ENCODE peak calls at places on chromosome 7, in seven cellular contexts. Z is CD8-positive, alpha-beta T cell; C is CD8-positive, alpha-beta memory T cell; U is colonic mucosa; S is right lobe of liver; L is H9; A is AG04450. Q is an unnamed sample.

GRCh38 chr7:82010416-82010815 is 240.6 kb upstream of the HGF start:
- DNase-seq in A (no peak), U (no peak), L (no peak), C (no peak), Z (no peak), S (no peak), Q (no peak)

GRCh38 chr7:7276151-7276550 is 93.8 kb downstream of the C1GALT1 start:
- DNase-seq in S (no peak), Z (no peak), A (no peak), U (no peak), L (no peak), C (no peak), Q (no peak)

GRCh38 chr7:131621652-131622051 is 65.2 kb upstream of the PODXL start:
- DNase-seq in A (no peak), U (no peak), L (no peak), C (no peak), S (no peak), Z (no peak), Q (no peak)

GRCh38 chr7:128387663-128388485 is 21.9 kb downstream of the IMPDH1 start:
- DNase-seq in C (peak; percentile 42), Z (peak; percentile 49), L (peak; percentile 93), S (peak; percentile 76), A (peak; percentile 24), U (peak; percentile 73), Q (no peak)

GRCh38 chr7:55019691-55020480 is 1.1 kb downstream of the EGFR start:
- DNase-seq in Z (no peak), A (no peak), S (peak; percentile 64), C (no peak), L (peak; percentile 45), U (peak; percentile 54), Q (no peak)

GRCh38 chr7:83648464-83649241 is at the start of gene SEMA3E:
- DNase-seq in S (no peak), Z (no peak), U (peak; percentile 21), A (no peak), L (peak; percentile 65), C (no peak), Q (no peak)

GRCh38 chr7:51067757-51068156 is 248.9 kb downstream of the COBL start:
- DNase-seq in U (peak; percentile 72), S (no peak), Z (no peak), C (no peak), A (peak; percentile 45), L (peak; percentile 74), Q (peak; percentile 71)

GRCh38 chr7:28658392-28658791 is 246.1 kb downstream of the CREB5 start:
- DNase-seq in Z (no peak), U (no peak), S (no peak), A (no peak), C (no peak), L (no peak), Q (no peak)

GRCh38 chr7:19557726-19558470 is 150.9 kb downstream of the POLR1F start:
- DNase-seq in L (no peak), Z (no peak), C (no peak), U (no peak), A (no peak), S (no peak), Q (no peak)

GRCh38 chr7:48416327-48416908 is 245.2 kb downstream of the ABCA13 start:
- DNase-seq in C (no peak), S (no peak), U (no peak), A (no peak), Z (no peak), L (no peak), Q (no peak)

GRCh38 chr7:31314781-31315180 is 25.7 kb downstream of the NEUROD6 start:
- DNase-seq in C (no peak), U (no peak), L (no peak), S (no peak), A (no peak), Z (no peak), Q (no peak)

DNA sequence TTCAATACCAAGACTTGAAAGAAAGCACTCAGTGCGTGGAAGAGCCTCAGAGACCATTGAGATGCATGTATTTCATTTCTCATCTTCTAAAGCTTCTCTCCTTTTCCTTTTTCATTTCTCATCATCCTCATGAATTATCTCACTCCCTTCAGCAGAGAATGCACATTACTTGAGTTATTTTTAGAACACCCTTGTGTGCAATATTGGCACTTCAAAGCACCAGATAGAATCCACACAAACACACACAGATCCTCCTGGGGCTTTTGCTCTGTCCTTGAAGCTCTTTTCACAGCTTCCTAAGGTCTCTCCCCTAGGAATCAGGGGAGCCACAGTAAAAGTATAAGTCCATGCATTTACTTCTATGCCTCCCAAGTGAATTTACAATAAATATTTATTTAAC is 18.3 kb downstream of the DGKI start:
- DNase-seq in C (no peak), Z (no peak), L (no peak), A (no peak), S (no peak), U (no peak), Q (no peak)
- H3K27ac ChIP-seq in C (no peak overlapping the region), Z (no peak overlapping the region), L (no peak overlapping the region), A (no peak overlapping the region), S (no peak overlapping the region), U (no peak overlapping the region), Q (no peak overlapping the region)

DNA sequence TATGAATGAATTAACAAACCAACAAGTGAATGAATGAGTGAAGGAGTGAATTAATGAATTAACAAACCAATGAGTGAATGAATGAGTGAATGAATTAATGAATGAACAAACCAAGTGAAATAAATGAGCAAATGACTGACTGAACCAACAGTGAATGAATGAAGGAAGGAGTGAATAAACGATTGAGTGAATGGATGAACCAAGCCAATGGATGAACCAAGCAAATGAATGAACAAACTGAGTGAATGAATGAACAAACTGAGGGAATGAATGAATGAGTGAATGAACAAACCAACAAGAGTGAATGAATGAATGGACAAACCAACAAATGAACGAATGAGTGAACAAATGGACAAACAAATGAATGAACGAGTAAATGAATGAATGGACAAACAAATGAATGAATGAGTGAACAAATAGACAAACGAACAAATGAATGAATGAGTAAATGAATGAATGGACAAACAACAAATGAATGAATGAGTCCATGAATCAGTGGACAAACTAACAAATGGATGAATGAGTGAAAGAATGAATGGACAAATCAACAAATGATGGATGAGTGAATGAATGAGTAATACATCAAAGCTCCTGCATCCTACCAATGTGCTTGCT is 69.5 kb downstream of the NPTX2 start:
- DNase-seq in U (no peak), L (no peak), Z (no peak), C (no peak), A (no peak), S (no peak), Q (no peak)
- H3K9me3 ChIP-seq in U (no peaks in the 10 kb centered on the region), L (no peaks in the 10 kb centered on the region), Z (no peaks in the 10 kb centered on the region), C (no peaks in the 10 kb centered on the region), A (peaks cover 40% of the 10 kb centered on the region), S (no peaks in the 10 kb centered on the region), Q (no peaks in the 10 kb centered on the region)

DNA sequence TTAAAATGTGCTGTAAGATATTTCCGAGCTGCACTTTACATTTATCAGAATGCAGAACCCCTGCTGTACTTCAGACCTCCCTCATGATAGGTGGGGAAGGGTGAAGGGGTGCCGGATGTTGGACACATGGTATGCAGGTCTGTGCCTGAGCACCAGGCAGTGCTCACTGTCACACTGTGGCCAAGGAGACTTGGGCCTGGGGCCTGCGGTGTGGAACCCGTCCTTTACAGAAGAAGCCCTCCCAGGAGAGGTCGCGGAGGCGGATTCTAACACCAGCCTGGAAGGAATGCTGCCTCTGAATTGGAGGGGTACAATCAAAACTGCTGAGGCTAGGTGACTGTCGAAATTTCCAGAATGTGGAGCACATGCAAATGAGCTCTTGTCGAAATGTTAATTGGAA is 34.5 kb downstream of the DNAJB6 start:
- DNase-seq in A (no peak), U (no peak), C (no peak), S (no peak), L (no peak), Z (no peak), Q (no peak)
- H3K27ac ChIP-seq in A (no peak overlapping the region), U (no peak overlapping the region), C (no peak overlapping the region), S (no peak overlapping the region), L (no peak overlapping the region), Z (no peak overlapping the region), Q (no peak overlapping the region)

GRCh38 chr7:152025937-152026890 is 740 bp downstream of the GALNT11 start:
- DNase-seq in Z (no peak), S (no peak), U (no peak), C (no peak), A (no peak), L (no peak), Q (no peak)
- H3K9me3 ChIP-seq in Z (no peaks in the 10 kb centered on the region), S (no peaks in the 10 kb centered on the region), U (no peaks in the 10 kb centered on the region), C (no peaks in the 10 kb centered on the region), A (no peaks in the 10 kb centered on the region), L (no peaks in the 10 kb centered on the region), Q (no peaks in the 10 kb centered on the region)

DNA sequence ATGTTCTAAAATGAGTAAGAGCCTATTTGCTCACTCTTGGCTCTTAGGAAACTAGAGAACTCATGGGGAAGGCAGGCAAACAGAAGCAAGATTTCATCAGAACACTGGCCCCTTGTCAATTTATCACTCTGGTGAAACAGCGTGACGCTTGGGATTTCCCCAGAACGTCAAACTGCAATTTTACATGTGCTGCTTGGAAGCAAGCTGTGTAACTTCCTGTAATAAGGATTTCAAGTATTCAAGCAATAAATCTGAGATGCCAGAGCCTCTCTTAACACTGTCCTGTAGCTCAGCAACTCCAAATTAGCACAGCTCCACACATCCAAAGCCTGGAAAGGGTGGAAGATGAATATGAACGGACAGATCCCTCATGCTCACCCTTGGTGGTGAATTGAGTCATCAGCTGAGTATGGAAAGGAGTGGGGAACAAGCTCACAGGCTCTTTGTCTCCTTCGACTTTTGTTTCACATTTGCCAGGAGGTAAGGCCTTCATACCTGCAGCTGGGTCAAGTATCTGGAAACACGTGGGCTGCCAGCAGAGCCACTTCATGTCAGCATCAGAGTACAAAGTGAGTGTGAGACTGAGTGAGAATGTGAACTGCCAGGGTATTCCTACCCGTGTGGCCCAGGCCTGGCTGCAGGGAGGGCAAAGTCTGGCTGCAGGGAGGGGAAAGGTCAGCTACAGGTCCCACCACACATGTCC is 140.4 kb upstream of the NAMPT start:
- DNase-seq in L (no peak), Z (no peak), S (peak; percentile 64), U (peak; percentile 59), C (no peak), A (peak; percentile 98), Q (peak; percentile 33)
- H3K27ac ChIP-seq in L (no peak overlapping the region), Z (no peak overlapping the region), S (peak overlapping the region; percentile 97), U (peak overlapping the region; percentile 66), C (no peak overlapping the region), A (peak overlapping the region; percentile 98), Q (peak overlapping the region; percentile 47)

DNA sequence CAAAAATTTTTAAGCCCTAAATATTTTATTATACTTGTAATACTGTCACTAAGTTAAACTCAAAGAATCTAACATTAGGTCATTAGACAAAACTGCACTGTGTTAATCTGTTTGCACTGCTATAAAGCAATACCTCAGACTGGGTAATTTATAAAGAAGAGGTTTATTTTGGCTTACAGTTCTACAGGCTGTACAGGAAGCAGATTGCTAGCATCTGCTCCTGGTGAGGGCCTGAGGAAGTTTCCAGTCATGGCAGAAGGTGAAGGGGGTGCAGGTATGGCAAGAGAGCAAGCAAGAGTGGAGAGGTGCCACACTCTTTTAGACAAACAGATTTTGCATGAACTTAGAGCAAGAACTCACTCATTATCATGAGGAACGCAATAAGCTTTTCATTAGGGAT is 125.7 kb downstream of the IMMP2L start:
- DNase-seq in L (no peak), A (no peak), S (no peak), Z (no peak), C (no peak), U (no peak), Q (no peak)
- H3K9me3 ChIP-seq in L (no peaks in the 10 kb centered on the region), A (no peaks in the 10 kb centered on the region), S (no peaks in the 10 kb centered on the region), Z (no peaks in the 10 kb centered on the region), C (peaks cover 8% of the 10 kb centered on the region), U (no peaks in the 10 kb centered on the region), Q (no peaks in the 10 kb centered on the region)

DNA sequence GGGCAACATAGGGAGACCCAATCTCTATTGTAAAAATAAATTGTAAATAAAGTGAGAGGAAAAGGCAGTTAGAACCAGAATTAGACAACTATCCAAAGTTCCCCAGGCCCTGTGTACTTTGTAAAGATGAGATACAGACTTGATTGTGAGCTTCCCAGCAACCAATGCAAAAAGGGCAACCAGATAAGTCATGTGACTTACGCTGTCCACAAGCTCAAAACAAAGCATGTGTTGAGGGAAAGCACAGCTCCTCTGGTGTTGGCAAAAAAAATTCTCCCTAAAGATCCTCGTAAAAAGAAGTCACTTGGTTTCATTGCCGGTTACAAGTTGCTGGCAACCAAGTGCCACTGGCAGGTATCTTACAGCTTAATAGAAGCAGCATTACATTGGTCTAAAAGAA is 154.0 kb downstream of the CUX1 start:
- DNase-seq in A (no peak), L (no peak), U (no peak), C (no peak), S (no peak), Z (no peak), Q (no peak)
- H3K27ac ChIP-seq in A (no peak overlapping the region), L (no peak overlapping the region), U (no peak overlapping the region), C (no peak overlapping the region), S (no peak overlapping the region), Z (no peak overlapping the region), Q (no peak overlapping the region)